ENCODE peak calls at places on chromosomes 13 and 19, in five cellular contexts. One of them, this sample, is unnamed.

GRCh38 chr13:93169980-93170379 is 56.6 kb upstream of the GPC6 start:
- DNase-seq in tibial artery: no peak
- DNase-seq in SJCRH30: peak
- DNase-seq in CD8-positive, alpha-beta T cell: no peak
- DNase-seq in fibroblast of lung: peak
- DNase-seq in this sample: no peak

GRCh38 chr13:85009447-85009846 is 789.8 kb downstream of the SLITRK6 start:
- DNase-seq in tibial artery: no peak
- DNase-seq in SJCRH30: no peak
- DNase-seq in CD8-positive, alpha-beta T cell: no peak
- DNase-seq in fibroblast of lung: no peak
- DNase-seq in this sample: no peak

GRCh38 chr13:23436680-23437079 is 3.2 kb upstream of the SACS start:
- DNase-seq in tibial artery: no peak
- DNase-seq in SJCRH30: no peak
- DNase-seq in CD8-positive, alpha-beta T cell: no peak
- DNase-seq in fibroblast of lung: no peak
- DNase-seq in this sample: no peak

GRCh38 chr13:71626396-71626795 is 240.6 kb downstream of the DACH1 start:
- DNase-seq in tibial artery: no peak
- DNase-seq in SJCRH30: no peak
- DNase-seq in CD8-positive, alpha-beta T cell: no peak
- DNase-seq in fibroblast of lung: no peak
- DNase-seq in this sample: no peak

GRCh38 chr19:45670670-45671453 is 2.8 kb downstream of the GIPR start:
- DNase-seq in tibial artery: no peak
- DNase-seq in SJCRH30: peak
- DNase-seq in CD8-positive, alpha-beta T cell: peak
- DNase-seq in fibroblast of lung: peak
- DNase-seq in this sample: peak

GRCh38 chr19:54470276-54470887 is 2.7 kb downstream of the CDC42EP5 start:
- DNase-seq in tibial artery: no peak
- DNase-seq in SJCRH30: no peak
- DNase-seq in CD8-positive, alpha-beta T cell: no peak
- DNase-seq in fibroblast of lung: no peak
- DNase-seq in this sample: no peak

GRCh38 chr13:98888222-98888889 is 89.5 kb downstream of the DOCK9 start:
- DNase-seq in tibial artery: no peak
- DNase-seq in SJCRH30: no peak
- DNase-seq in CD8-positive, alpha-beta T cell: no peak
- DNase-seq in fibroblast of lung: no peak
- DNase-seq in this sample: no peak

GRCh38 chr13:99628442-99628841 is 127.2 kb downstream of the TM9SF2 start:
- DNase-seq in tibial artery: no peak
- DNase-seq in SJCRH30: no peak
- DNase-seq in CD8-positive, alpha-beta T cell: no peak
- DNase-seq in fibroblast of lung: no peak
- DNase-seq in this sample: no peak

GRCh38 chr13:51681037-51681678 is 96.9 kb downstream of the WDFY2 start:
- DNase-seq in tibial artery: no peak
- DNase-seq in SJCRH30: no peak
- DNase-seq in CD8-positive, alpha-beta T cell: no peak
- DNase-seq in fibroblast of lung: peak
- DNase-seq in this sample: no peak

GRCh38 chr19:42850981-42851717 is 28.4 kb downstream of the PSG1 start:
- DNase-seq in tibial artery: peak
- DNase-seq in SJCRH30: peak
- DNase-seq in CD8-positive, alpha-beta T cell: no peak
- DNase-seq in fibroblast of lung: peak
- DNase-seq in this sample: no peak

GRCh38 chr13:49615844-49616687 is 12.2 kb upstream of the ARL11 start:
- DNase-seq in tibial artery: no peak
- DNase-seq in SJCRH30: no peak
- DNase-seq in CD8-positive, alpha-beta T cell: no peak
- DNase-seq in fibroblast of lung: no peak
- DNase-seq in this sample: no peak

GRCh38 chr13:40787062-40787461 is 2.3 kb upstream of the SLC25A15 start:
- DNase-seq in tibial artery: no peak
- DNase-seq in SJCRH30: peak
- DNase-seq in CD8-positive, alpha-beta T cell: no peak
- DNase-seq in fibroblast of lung: peak
- DNase-seq in this sample: no peak

GRCh38 chr19:49433240-49433901 is 8.0 kb downstream of the SLC17A7 start:
- DNase-seq in tibial artery: no peak
- DNase-seq in SJCRH30: no peak
- DNase-seq in CD8-positive, alpha-beta T cell: no peak
- DNase-seq in fibroblast of lung: no peak
- DNase-seq in this sample: peak

GRCh38 chr19:5115351-5115750 is 146.4 kb downstream of the KDM4B start:
- DNase-seq in tibial artery: no peak
- DNase-seq in SJCRH30: no peak
- DNase-seq in CD8-positive, alpha-beta T cell: no peak
- DNase-seq in fibroblast of lung: no peak
- DNase-seq in this sample: no peak

GRCh38 chr19:17560205-17560595 is 4.8 kb downstream of the COLGALT1 start:
- DNase-seq in tibial artery: no peak
- DNase-seq in SJCRH30: no peak
- DNase-seq in CD8-positive, alpha-beta T cell: no peak
- DNase-seq in fibroblast of lung: peak
- DNase-seq in this sample: peak

GRCh38 chr13:80171096-80171495 is 169.8 kb downstream of the SPRY2 start:
- DNase-seq in tibial artery: no peak
- DNase-seq in SJCRH30: no peak
- DNase-seq in CD8-positive, alpha-beta T cell: no peak
- DNase-seq in fibroblast of lung: no peak
- DNase-seq in this sample: no peak

GRCh38 chr13:48585456-48585840 is 52.6 kb upstream of the RCBTB2 start:
- DNase-seq in tibial artery: no peak
- DNase-seq in SJCRH30: peak
- DNase-seq in CD8-positive, alpha-beta T cell: no peak
- DNase-seq in fibroblast of lung: peak
- DNase-seq in this sample: no peak

GRCh38 chr19:53365134-53365898 is at the start of gene ZNF525:
- DNase-seq in tibial artery: peak
- DNase-seq in SJCRH30: peak
- DNase-seq in CD8-positive, alpha-beta T cell: peak
- DNase-seq in fibroblast of lung: peak
- DNase-seq in this sample: peak

GRCh38 chr19:42066075-42066754 is 3.8 kb downstream of the GRIK5 start:
- DNase-seq in tibial artery: no peak
- DNase-seq in SJCRH30: peak
- DNase-seq in CD8-positive, alpha-beta T cell: no peak
- DNase-seq in fibroblast of lung: peak
- DNase-seq in this sample: no peak

GRCh38 chr13:47337781-47338507 is 441.1 kb upstream of the HTR2A start:
- DNase-seq in tibial artery: no peak
- DNase-seq in SJCRH30: peak
- DNase-seq in CD8-positive, alpha-beta T cell: no peak
- DNase-seq in fibroblast of lung: peak
- DNase-seq in this sample: no peak

GRCh38 chr19:32287811-32288227 is 57.6 kb upstream of the ZNF507 start:
- DNase-seq in tibial artery: peak
- DNase-seq in SJCRH30: peak
- DNase-seq in CD8-positive, alpha-beta T cell: no peak
- DNase-seq in fibroblast of lung: peak
- DNase-seq in this sample: no peak

GRCh38 chr19:56601375-56601774 is 6.3 kb downstream of the ZNF71 start:
- DNase-seq in tibial artery: no peak
- DNase-seq in SJCRH30: no peak
- DNase-seq in CD8-positive, alpha-beta T cell: no peak
- DNase-seq in fibroblast of lung: peak
- DNase-seq in this sample: no peak

GRCh38 chr13:99989376-99990044 is 7.9 kb downstream of the ZIC2 start:
- DNase-seq in tibial artery: no peak
- DNase-seq in SJCRH30: no peak
- DNase-seq in CD8-positive, alpha-beta T cell: peak
- DNase-seq in fibroblast of lung: no peak
- DNase-seq in this sample: no peak

GRCh38 chr13:108082481-108082880 is 132.9 kb downstream of the LIG4 start:
- DNase-seq in tibial artery: no peak
- DNase-seq in SJCRH30: no peak
- DNase-seq in CD8-positive, alpha-beta T cell: no peak
- DNase-seq in fibroblast of lung: no peak
- DNase-seq in this sample: no peak

GRCh38 chr13:51838235-51838846 is 6.6 kb downstream of the TMEM272 start:
- DNase-seq in tibial artery: no peak
- DNase-seq in SJCRH30: no peak
- DNase-seq in CD8-positive, alpha-beta T cell: no peak
- DNase-seq in fibroblast of lung: peak
- DNase-seq in this sample: no peak

GRCh38 chr13:97257228-97257755 is 35.2 kb downstream of the MBNL2 start:
- DNase-seq in tibial artery: no peak
- DNase-seq in SJCRH30: no peak
- DNase-seq in CD8-positive, alpha-beta T cell: no peak
- DNase-seq in fibroblast of lung: no peak
- DNase-seq in this sample: no peak

GRCh38 chr13:26628706-26629105 is 71.2 kb downstream of the WASF3 start:
- DNase-seq in tibial artery: no peak
- DNase-seq in SJCRH30: peak
- DNase-seq in CD8-positive, alpha-beta T cell: no peak
- DNase-seq in fibroblast of lung: peak
- DNase-seq in this sample: no peak

GRCh38 chr13:70630247-70630646 is 522.0 kb upstream of the KLHL1 start:
- DNase-seq in tibial artery: no peak
- DNase-seq in SJCRH30: no peak
- DNase-seq in CD8-positive, alpha-beta T cell: no peak
- DNase-seq in fibroblast of lung: no peak
- DNase-seq in this sample: no peak

GRCh38 chr19:35558400-35559280 is 4.8 kb downstream of the ATP4A start:
- DNase-seq in tibial artery: no peak
- DNase-seq in SJCRH30: no peak
- DNase-seq in CD8-positive, alpha-beta T cell: no peak
- DNase-seq in fibroblast of lung: no peak
- DNase-seq in this sample: peak

GRCh38 chr19:35556846-35557538 is 6.5 kb downstream of the ATP4A start:
- DNase-seq in tibial artery: no peak
- DNase-seq in SJCRH30: no peak
- DNase-seq in CD8-positive, alpha-beta T cell: no peak
- DNase-seq in fibroblast of lung: no peak
- DNase-seq in this sample: no peak

GRCh38 chr19:35559281-35559659 is 4.2 kb downstream of the ATP4A start:
- DNase-seq in tibial artery: no peak
- DNase-seq in SJCRH30: no peak
- DNase-seq in CD8-positive, alpha-beta T cell: no peak
- DNase-seq in fibroblast of lung: no peak
- DNase-seq in this sample: no peak

GRCh38 chr19:35556025-35556590 is 7.3 kb downstream of the ATP4A start:
- DNase-seq in tibial artery: no peak
- DNase-seq in SJCRH30: no peak
- DNase-seq in CD8-positive, alpha-beta T cell: no peak
- DNase-seq in fibroblast of lung: no peak
- DNase-seq in this sample: no peak

GRCh38 chr19:35557539-35558399 is 5.7 kb downstream of the ATP4A start:
- DNase-seq in tibial artery: no peak
- DNase-seq in SJCRH30: peak
- DNase-seq in CD8-positive, alpha-beta T cell: peak
- DNase-seq in fibroblast of lung: peak
- DNase-seq in this sample: peak
- H3K27ac ChIP-seq in tibial artery: no peak
- H3K27ac ChIP-seq in SJCRH30: no peak
- H3K27ac ChIP-seq in CD8-positive, alpha-beta T cell: no peak
- H3K27ac ChIP-seq in fibroblast of lung: no peak
- H3K27ac ChIP-seq in this sample: no peak

GRCh38 chr19:13094285-13094595 is 8.4 kb downstream of the LYL1 start:
- DNase-seq in tibial artery: no peak
- DNase-seq in SJCRH30: no peak
- DNase-seq in CD8-positive, alpha-beta T cell: no peak
- DNase-seq in fibroblast of lung: no peak
- DNase-seq in this sample: peak

GRCh38 chr19:13092206-13092605 is 10.5 kb downstream of the LYL1 start:
- DNase-seq in tibial artery: no peak
- DNase-seq in SJCRH30: no peak
- DNase-seq in CD8-positive, alpha-beta T cell: no peak
- DNase-seq in fibroblast of lung: no peak
- DNase-seq in this sample: no peak

GRCh38 chr19:13094771-13095392 is 7.8 kb downstream of the LYL1 start:
- DNase-seq in tibial artery: no peak
- DNase-seq in SJCRH30: no peak
- DNase-seq in CD8-positive, alpha-beta T cell: no peak
- DNase-seq in fibroblast of lung: no peak
- DNase-seq in this sample: peak

GRCh38 chr19:13092608-13093260 is 9.9 kb downstream of the LYL1 start:
- DNase-seq in tibial artery: no peak
- DNase-seq in SJCRH30: no peak
- DNase-seq in CD8-positive, alpha-beta T cell: no peak
- DNase-seq in fibroblast of lung: peak
- DNase-seq in this sample: peak

GRCh38 chr19:13093407-13094284 is 9.0 kb downstream of the LYL1 start:
- DNase-seq in tibial artery: peak
- DNase-seq in SJCRH30: peak
- DNase-seq in CD8-positive, alpha-beta T cell: peak
- DNase-seq in fibroblast of lung: peak
- DNase-seq in this sample: peak
- H3K27ac ChIP-seq in tibial artery: peak
- H3K27ac ChIP-seq in SJCRH30: no peak
- H3K27ac ChIP-seq in CD8-positive, alpha-beta T cell: no peak
- H3K27ac ChIP-seq in fibroblast of lung: no peak
- H3K27ac ChIP-seq in this sample: peak

GRCh38 chr19:30448386-30449130 is 76.4 kb downstream of the ZNF536 start:
- DNase-seq in tibial artery: no peak
- DNase-seq in SJCRH30: peak
- DNase-seq in CD8-positive, alpha-beta T cell: no peak
- DNase-seq in fibroblast of lung: no peak
- DNase-seq in this sample: no peak
- H3K27ac ChIP-seq in tibial artery: no peak
- H3K27ac ChIP-seq in SJCRH30: peak
- H3K27ac ChIP-seq in CD8-positive, alpha-beta T cell: no peak
- H3K27ac ChIP-seq in fibroblast of lung: no peak
- H3K27ac ChIP-seq in this sample: no peak

GRCh38 chr13:73984201-73984600 is 150.0 kb downstream of the KLF12 start:
- DNase-seq in tibial artery: no peak
- DNase-seq in SJCRH30: no peak
- DNase-seq in CD8-positive, alpha-beta T cell: no peak
- DNase-seq in fibroblast of lung: no peak
- DNase-seq in this sample: no peak
- H3K27ac ChIP-seq in tibial artery: no peak
- H3K27ac ChIP-seq in SJCRH30: no peak
- H3K27ac ChIP-seq in CD8-positive, alpha-beta T cell: peak
- H3K27ac ChIP-seq in fibroblast of lung: no peak
- H3K27ac ChIP-seq in this sample: no peak

GRCh38 chr19:39998511-39998910 is 1.7 kb downstream of the ZNF546 start:
- DNase-seq in tibial artery: no peak
- DNase-seq in SJCRH30: no peak
- DNase-seq in CD8-positive, alpha-beta T cell: no peak
- DNase-seq in fibroblast of lung: peak
- DNase-seq in this sample: no peak
- H3K27ac ChIP-seq in tibial artery: no peak
- H3K27ac ChIP-seq in SJCRH30: no peak
- H3K27ac ChIP-seq in CD8-positive, alpha-beta T cell: no peak
- H3K27ac ChIP-seq in fibroblast of lung: peak
- H3K27ac ChIP-seq in this sample: no peak

This sample was measured in left lung.